ENCODE peak calls at places on chromosomes 16 and 17, in eight cellular contexts. One of them, this sample, is unnamed.

GRCh38 chr17:10118788-10119130 is 79.6 kb downstream of the GAS7 start:
- DNase-seq in GM13976: no peak
- DNase-seq in A549: no peak
- DNase-seq in tibial nerve: no peak
- DNase-seq in fibroblast of lung: no peak
- DNase-seq in heart right ventricle: no peak
- DNase-seq in astrocyte of the spinal cord: no peak
- DNase-seq in AG09309: no peak
- DNase-seq in this sample: no peak

GRCh38 chr17:64277831-64278562 is 14.9 kb upstream of the TEX2 start:
- DNase-seq in GM13976: no peak
- DNase-seq in A549: no peak
- DNase-seq in tibial nerve: no peak
- DNase-seq in fibroblast of lung: no peak
- DNase-seq in heart right ventricle: peak
- DNase-seq in astrocyte of the spinal cord: peak
- DNase-seq in AG09309: peak
- DNase-seq in this sample: no peak

GRCh38 chr16:72255785-72256184 is 83.8 kb upstream of the PMFBP1 start:
- DNase-seq in GM13976: no peak
- DNase-seq in A549: no peak
- DNase-seq in tibial nerve: no peak
- DNase-seq in fibroblast of lung: peak
- DNase-seq in heart right ventricle: no peak
- DNase-seq in astrocyte of the spinal cord: no peak
- DNase-seq in AG09309: no peak
- DNase-seq in this sample: no peak

GRCh38 chr17:71396711-71397110 is 724.1 kb upstream of the SOX9 start:
- DNase-seq in GM13976: no peak
- DNase-seq in A549: no peak
- DNase-seq in tibial nerve: no peak
- DNase-seq in fibroblast of lung: no peak
- DNase-seq in heart right ventricle: no peak
- DNase-seq in astrocyte of the spinal cord: no peak
- DNase-seq in AG09309: no peak
- DNase-seq in this sample: no peak

GRCh38 chr16:65319621-65320231 is 197.9 kb upstream of the CDH11 start:
- DNase-seq in GM13976: no peak
- DNase-seq in A549: no peak
- DNase-seq in tibial nerve: no peak
- DNase-seq in fibroblast of lung: no peak
- DNase-seq in heart right ventricle: no peak
- DNase-seq in astrocyte of the spinal cord: no peak
- DNase-seq in AG09309: no peak
- DNase-seq in this sample: no peak

GRCh38 chr17:15154618-15155017 is 110.5 kb downstream of the PMP22 start:
- DNase-seq in GM13976: no peak
- DNase-seq in A549: no peak
- DNase-seq in tibial nerve: no peak
- DNase-seq in fibroblast of lung: peak
- DNase-seq in heart right ventricle: no peak
- DNase-seq in astrocyte of the spinal cord: no peak
- DNase-seq in AG09309: peak
- DNase-seq in this sample: no peak

GRCh38 chr16:25633549-25633948 is 58.2 kb upstream of the HS3ST4 start:
- DNase-seq in GM13976: no peak
- DNase-seq in A549: peak
- DNase-seq in tibial nerve: no peak
- DNase-seq in fibroblast of lung: no peak
- DNase-seq in heart right ventricle: no peak
- DNase-seq in astrocyte of the spinal cord: no peak
- DNase-seq in AG09309: no peak
- DNase-seq in this sample: no peak

GRCh38 chr17:1870592-1870991 is 40.8 kb downstream of the RPA1 start:
- DNase-seq in GM13976: peak
- DNase-seq in A549: no peak
- DNase-seq in tibial nerve: no peak
- DNase-seq in fibroblast of lung: no peak
- DNase-seq in heart right ventricle: no peak
- DNase-seq in astrocyte of the spinal cord: no peak
- DNase-seq in AG09309: no peak
- DNase-seq in this sample: no peak

GRCh38 chr17:47844814-47845453 is 3.9 kb upstream of the SCRN2 start:
- DNase-seq in GM13976: no peak
- DNase-seq in A549: no peak
- DNase-seq in tibial nerve: no peak
- DNase-seq in fibroblast of lung: no peak
- DNase-seq in heart right ventricle: no peak
- DNase-seq in astrocyte of the spinal cord: peak
- DNase-seq in AG09309: no peak
- DNase-seq in this sample: no peak

GRCh38 chr17:73196500-73196899 is 3.6 kb downstream of the COG1 start:
- DNase-seq in GM13976: no peak
- DNase-seq in A549: peak
- DNase-seq in tibial nerve: no peak
- DNase-seq in fibroblast of lung: peak
- DNase-seq in heart right ventricle: no peak
- DNase-seq in astrocyte of the spinal cord: peak
- DNase-seq in AG09309: peak
- DNase-seq in this sample: peak

GRCh38 chr17:36994438-36994837 is 45.7 kb downstream of the AATF start:
- DNase-seq in GM13976: no peak
- DNase-seq in A549: no peak
- DNase-seq in tibial nerve: no peak
- DNase-seq in fibroblast of lung: no peak
- DNase-seq in heart right ventricle: no peak
- DNase-seq in astrocyte of the spinal cord: peak
- DNase-seq in AG09309: peak
- DNase-seq in this sample: no peak

GRCh38 chr17:74526681-74527080 is 4.6 kb downstream of the CD300LB start:
- DNase-seq in GM13976: no peak
- DNase-seq in A549: no peak
- DNase-seq in tibial nerve: no peak
- DNase-seq in fibroblast of lung: no peak
- DNase-seq in heart right ventricle: no peak
- DNase-seq in astrocyte of the spinal cord: no peak
- DNase-seq in AG09309: no peak
- DNase-seq in this sample: no peak

GRCh38 chr17:76353004-76353598 is 615 bp downstream of the PRPSAP1 start:
- DNase-seq in GM13976: peak
- DNase-seq in A549: no peak
- DNase-seq in tibial nerve: no peak
- DNase-seq in fibroblast of lung: no peak
- DNase-seq in heart right ventricle: peak
- DNase-seq in astrocyte of the spinal cord: no peak
- DNase-seq in AG09309: no peak
- DNase-seq in this sample: peak

GRCh38 chr17:4934173-4934979 is 2.3 kb downstream of the GP1BA start:
- DNase-seq in GM13976: peak
- DNase-seq in A549: no peak
- DNase-seq in tibial nerve: no peak
- DNase-seq in fibroblast of lung: peak
- DNase-seq in heart right ventricle: no peak
- DNase-seq in astrocyte of the spinal cord: peak
- DNase-seq in AG09309: no peak
- DNase-seq in this sample: no peak
- TF ChIP-seq CTCF in GM13976: peak
- TF ChIP-seq CTCF in A549: no peak
- TF ChIP-seq CTCF in tibial nerve: no peak
- TF ChIP-seq CTCF in fibroblast of lung: peak
- TF ChIP-seq CTCF in heart right ventricle: peak
- TF ChIP-seq CTCF in astrocyte of the spinal cord: peak
- TF ChIP-seq CTCF in AG09309: peak
- TF ChIP-seq CTCF in this sample: no peak

DNA sequence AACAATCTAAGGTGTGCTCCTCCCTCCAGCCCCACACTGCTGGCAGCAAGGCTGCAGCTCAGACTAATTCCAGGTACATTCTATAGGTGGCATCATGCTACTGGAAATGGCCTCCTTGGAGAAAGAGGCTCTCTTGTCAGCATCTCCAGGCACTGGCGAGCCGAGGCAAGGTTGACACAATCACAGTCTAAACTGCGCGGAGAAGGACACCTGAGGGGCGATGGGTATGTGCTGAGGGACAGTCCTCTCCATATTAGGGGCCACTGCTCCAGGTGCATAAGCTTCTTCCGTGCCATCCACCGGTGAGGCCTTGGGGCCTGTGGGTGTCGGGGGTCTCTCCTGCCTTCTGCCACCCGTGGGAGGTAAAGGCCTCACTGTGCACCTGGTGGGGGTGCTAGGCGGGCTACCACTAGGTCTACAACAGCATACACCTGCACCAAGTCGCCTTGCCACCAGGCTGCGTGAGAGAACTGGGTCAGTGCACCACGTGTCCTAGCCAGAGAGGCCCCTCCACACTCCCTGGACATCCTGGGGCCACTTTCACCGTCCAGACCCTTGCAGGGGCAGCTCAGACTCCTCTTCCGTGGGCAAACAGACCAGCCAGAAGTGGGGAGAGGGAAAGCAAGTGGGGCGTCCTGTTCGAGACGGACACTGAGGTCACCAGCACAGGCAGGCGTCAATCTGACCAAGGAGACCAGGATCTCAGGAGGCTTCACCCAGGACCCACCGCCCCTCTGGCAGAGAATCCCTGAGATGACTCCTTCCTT is 12.1 kb upstream of the CBX8 start:
- DNase-seq in GM13976: no peak
- DNase-seq in A549: peak
- DNase-seq in tibial nerve: no peak
- DNase-seq in fibroblast of lung: peak
- DNase-seq in heart right ventricle: no peak
- DNase-seq in astrocyte of the spinal cord: no peak
- DNase-seq in AG09309: no peak
- DNase-seq in this sample: peak
- TF ChIP-seq CTCF in GM13976: peak
- TF ChIP-seq CTCF in A549: peak
- TF ChIP-seq CTCF in tibial nerve: peak
- TF ChIP-seq CTCF in fibroblast of lung: no peak
- TF ChIP-seq CTCF in heart right ventricle: peak
- TF ChIP-seq CTCF in astrocyte of the spinal cord: peak
- TF ChIP-seq CTCF in AG09309: no peak
- TF ChIP-seq CTCF in this sample: peak

GRCh38 chr16:2468142-2468724 is 2.9 kb upstream of the NTN3 start:
- DNase-seq in GM13976: peak
- DNase-seq in A549: no peak
- DNase-seq in tibial nerve: no peak
- DNase-seq in fibroblast of lung: no peak
- DNase-seq in heart right ventricle: no peak
- DNase-seq in astrocyte of the spinal cord: no peak
- DNase-seq in AG09309: no peak
- DNase-seq in this sample: no peak

GRCh38 chr16:2468725-2469398 is 2.2 kb upstream of the NTN3 start:
- DNase-seq in GM13976: peak
- DNase-seq in A549: no peak
- DNase-seq in tibial nerve: no peak
- DNase-seq in fibroblast of lung: no peak
- DNase-seq in heart right ventricle: no peak
- DNase-seq in astrocyte of the spinal cord: no peak
- DNase-seq in AG09309: no peak
- DNase-seq in this sample: no peak

GRCh38 chr16:2465653-2466415 is 5.3 kb upstream of the NTN3 start:
- DNase-seq in GM13976: no peak
- DNase-seq in A549: peak
- DNase-seq in tibial nerve: no peak
- DNase-seq in fibroblast of lung: no peak
- DNase-seq in heart right ventricle: no peak
- DNase-seq in astrocyte of the spinal cord: no peak
- DNase-seq in AG09309: no peak
- DNase-seq in this sample: no peak

GRCh38 chr16:2466667-2467300 is 4.3 kb upstream of the NTN3 start:
- DNase-seq in GM13976: no peak
- DNase-seq in A549: no peak
- DNase-seq in tibial nerve: no peak
- DNase-seq in fibroblast of lung: no peak
- DNase-seq in heart right ventricle: no peak
- DNase-seq in astrocyte of the spinal cord: no peak
- DNase-seq in AG09309: no peak
- DNase-seq in this sample: no peak

GRCh38 chr16:2467301-2468141 is 3.6 kb upstream of the NTN3 start:
- DNase-seq in GM13976: peak
- DNase-seq in A549: peak
- DNase-seq in tibial nerve: peak
- DNase-seq in fibroblast of lung: peak
- DNase-seq in heart right ventricle: peak
- DNase-seq in astrocyte of the spinal cord: peak
- DNase-seq in AG09309: no peak
- DNase-seq in this sample: peak
- TF ChIP-seq CTCF in GM13976: peak
- TF ChIP-seq CTCF in A549: no peak
- TF ChIP-seq CTCF in tibial nerve: no peak
- TF ChIP-seq CTCF in fibroblast of lung: no peak
- TF ChIP-seq CTCF in heart right ventricle: peak
- TF ChIP-seq CTCF in astrocyte of the spinal cord: no peak
- TF ChIP-seq CTCF in AG09309: no peak
- TF ChIP-seq CTCF in this sample: no peak

DNA sequence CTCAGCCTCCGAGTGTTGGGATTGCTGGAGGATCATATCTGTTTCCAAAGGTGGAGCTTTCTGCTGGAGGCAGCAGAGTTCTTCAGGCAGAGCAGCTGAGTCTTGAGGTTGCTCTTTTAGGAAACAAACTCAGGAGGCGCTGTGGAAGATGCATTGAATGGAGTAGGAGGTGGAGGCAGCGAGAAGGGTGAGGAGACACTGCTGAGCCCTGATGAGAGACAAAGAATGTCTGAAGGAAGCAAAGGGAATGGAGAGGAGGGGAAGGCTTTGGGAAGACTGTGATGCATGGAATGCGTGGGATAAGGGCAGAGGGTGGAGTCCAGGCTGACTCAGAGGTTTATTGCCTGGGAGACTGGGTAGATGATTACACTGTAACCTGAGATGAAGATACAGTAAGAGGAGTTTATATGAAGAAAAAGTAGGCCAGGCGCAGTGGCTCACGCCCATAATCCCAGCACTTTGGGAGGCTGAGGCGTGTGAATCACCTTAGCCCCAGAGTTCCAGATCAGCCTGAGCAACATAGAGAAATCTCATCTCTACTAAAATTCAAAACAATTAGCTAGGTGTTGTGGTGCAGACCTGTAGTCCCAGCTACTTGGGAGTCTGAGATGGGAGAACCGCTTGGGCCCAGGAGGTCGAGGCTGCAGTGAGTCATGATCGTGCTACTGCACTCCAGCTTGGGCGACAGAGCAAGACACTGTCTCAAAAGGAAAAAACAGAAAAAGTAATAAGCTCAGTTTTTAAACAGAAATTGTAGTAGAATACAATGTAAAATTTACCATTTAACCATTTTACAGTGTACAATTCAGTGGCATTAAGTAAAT is 17.8 kb upstream of the TMEM219 start:
- DNase-seq in GM13976: no peak
- DNase-seq in A549: peak
- DNase-seq in tibial nerve: no peak
- DNase-seq in fibroblast of lung: peak
- DNase-seq in heart right ventricle: no peak
- DNase-seq in astrocyte of the spinal cord: peak
- DNase-seq in AG09309: peak
- DNase-seq in this sample: peak
- TF ChIP-seq CTCF in GM13976: no peak
- TF ChIP-seq CTCF in A549: peak
- TF ChIP-seq CTCF in tibial nerve: no peak
- TF ChIP-seq CTCF in fibroblast of lung: peak
- TF ChIP-seq CTCF in heart right ventricle: no peak
- TF ChIP-seq CTCF in astrocyte of the spinal cord: peak
- TF ChIP-seq CTCF in AG09309: peak
- TF ChIP-seq CTCF in this sample: no peak